ENCODE peak calls at places on chromosomes 12 and 14, in seven cellular contexts. H, D, O, V, J, L and A are unnamed samples.

GRCh38 chr14:31543969-31544799 is 17.0 kb upstream of the NUBPL start:
- DNase-seq in J (no peak), D (no peak), V (peak; percentile 32), L (peak; percentile 19), H (no peak), O (no peak), A (no peak)

GRCh38 chr12:26298785-26299621 is 103.6 kb downstream of the SSPN start:
- DNase-seq in H (peak; percentile 82), L (no peak), O (no peak), D (peak; percentile 68), V (peak; percentile 86), J (no peak), A (peak; percentile 91)

GRCh38 chr12:120352117-120352516 is 16.8 kb downstream of the MSI1 start:
- DNase-seq in D (peak; percentile 26), O (no peak), V (peak; percentile 65), J (no peak), H (peak; percentile 33), L (no peak), A (peak; percentile 62)

GRCh38 chr14:68702105-68702504 is 90.8 kb downstream of the ZFP36L1 start:
- DNase-seq in D (no peak), L (no peak), J (no peak), O (no peak), H (no peak), V (no peak), A (no peak)

GRCh38 chr14:55107766-55108554 is 21.1 kb upstream of the LGALS3 start:
- DNase-seq in O (peak; percentile 93), H (peak; percentile 95), D (peak; percentile 99), J (peak; percentile 85), V (peak; percentile 98), L (no peak), A (peak; percentile 92)

GRCh38 chr14:101065696-101066694 is 162.5 kb upstream of the RTL1 start:
- DNase-seq in O (peak; percentile 35), H (no peak), J (no peak), D (no peak), V (no peak), L (no peak), A (no peak)

GRCh38 chr12:115570271-115570777 is 707.2 kb downstream of the MED13L start:
- DNase-seq in J (no peak), D (peak; percentile 50), L (peak; percentile 53), O (no peak), H (no peak), V (peak; percentile 8), A (peak; percentile 49)

GRCh38 chr12:132466241-132467188 is 23.4 kb upstream of the FBRSL1 start:
- DNase-seq in O (peak; percentile 37), H (peak; percentile 12), V (no peak), L (no peak), D (no peak), J (no peak), A (no peak)

GRCh38 chr14:100658514-100658886 is 68.2 kb upstream of the DLK1 start:
- DNase-seq in O (peak; percentile 25), L (peak; percentile 50), V (no peak), D (no peak), H (no peak), J (no peak), A (no peak)

GRCh38 chr14:55752580-55753365 is 172.8 kb downstream of the KTN1 start:
- DNase-seq in V (peak; percentile 68), H (peak; percentile 78), O (no peak), D (peak; percentile 60), J (no peak), L (peak; percentile 64), A (peak; percentile 89)

GRCh38 chr14:53432378-53432802 is 279.3 kb upstream of the DDHD1 start:
- DNase-seq in H (peak; percentile 56), V (peak; percentile 56), L (peak; percentile 71), O (no peak), D (peak; percentile 21), J (no peak), A (peak; percentile 62)

GRCh38 chr12:47078733-47079364 is 572 bp upstream of the PCED1B start:
- DNase-seq in D (no peak), L (peak; percentile 34), O (no peak), H (peak; percentile 39), V (peak; percentile 29), J (peak; percentile 21), A (peak; percentile 58)

GRCh38 chr12:110001596-110001995 is 2.4 kb downstream of the ANKRD13A start:
- DNase-seq in V (peak; percentile 84), D (peak; percentile 70), O (no peak), J (no peak), L (no peak), H (no peak), A (peak; percentile 87)

GRCh38 chr14:103121161-103121845 is 2.0 kb upstream of the TNFAIP2 start:
- DNase-seq in L (no peak), O (peak; percentile 82), J (peak; percentile 76), H (peak; percentile 62), D (no peak), V (peak; percentile 56), A (no peak)
- TF ChIP-seq CTCF in L (no peak), O (no peak), J (no peak), H (no peak), D (no peak), V (no peak), A (no peak)

GRCh38 chr12:92627511-92627910 is 75.3 kb upstream of the PLEKHG7 start:
- DNase-seq in L (no peak), V (no peak), H (no peak), J (no peak), D (no peak), O (no peak), A (no peak)
- TF ChIP-seq CTCF in L (no peak), V (no peak), H (no peak), J (no peak), D (no peak), O (no peak), A (no peak)

DNA sequence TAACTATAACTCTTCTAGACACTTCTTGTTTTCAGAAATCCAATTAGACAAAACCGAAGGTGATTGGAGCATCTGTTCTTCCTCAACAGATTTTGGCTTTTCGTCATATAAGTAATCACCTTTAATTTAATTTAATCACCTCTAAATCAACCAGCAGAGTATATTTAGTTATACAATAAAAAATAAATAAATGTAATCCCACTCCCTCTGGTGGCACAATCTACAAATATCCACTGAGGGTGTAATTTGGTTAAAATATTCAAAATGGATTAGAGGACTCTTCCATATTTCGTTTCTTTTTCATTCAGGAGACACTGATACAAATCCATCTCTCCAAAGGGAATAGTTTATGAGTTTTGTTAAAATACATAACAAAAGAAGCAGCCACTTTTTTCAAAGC is 18.3 kb upstream of the SLC35F4 start:
- DNase-seq in O (no peak), J (no peak), H (peak; percentile 12), L (no peak), D (no peak), V (peak; percentile 32), A (no peak)
- TF ChIP-seq CTCF in O (no peak), J (no peak), H (peak; percentile 52), L (peak; percentile 29), D (no peak), V (peak; percentile 8), A (peak; percentile 7)

GRCh38 chr14:95500772-95501401 is 15.6 kb downstream of the SYNE3 start:
- DNase-seq in D (peak; percentile 91), O (no peak), J (no peak), V (peak; percentile 89), L (no peak), H (peak; percentile 79), A (peak; percentile 56)
- TF ChIP-seq CTCF in D (no peak), O (no peak), J (no peak), V (no peak), L (no peak), H (no peak), A (no peak)

GRCh38 chr12:104504151-104504550 is 47.4 kb downstream of the CHST11 start:
- DNase-seq in O (no peak), L (no peak), H (no peak), J (no peak), D (no peak), V (no peak), A (no peak)

GRCh38 chr12:104501641-104502040 is 44.9 kb downstream of the CHST11 start:
- DNase-seq in V (no peak), L (no peak), H (no peak), O (no peak), J (no peak), D (no peak), A (no peak)

GRCh38 chr12:104502662-104503061 is 45.9 kb downstream of the CHST11 start:
- DNase-seq in O (no peak), H (no peak), D (no peak), J (no peak), V (no peak), L (no peak), A (no peak)

GRCh38 chr12:104505095-104505819 is 48.5 kb downstream of the CHST11 start:
- DNase-seq in L (no peak), J (no peak), O (no peak), V (no peak), H (no peak), D (no peak), A (no peak)

GRCh38 chr12:104503191-104503590 is 46.4 kb downstream of the CHST11 start:
- DNase-seq in D (no peak), V (no peak), O (no peak), J (no peak), H (no peak), L (no peak), A (no peak)
- TF ChIP-seq CTCF in D (no peak), V (no peak), O (no peak), J (no peak), H (no peak), L (no peak), A (no peak)

DNA sequence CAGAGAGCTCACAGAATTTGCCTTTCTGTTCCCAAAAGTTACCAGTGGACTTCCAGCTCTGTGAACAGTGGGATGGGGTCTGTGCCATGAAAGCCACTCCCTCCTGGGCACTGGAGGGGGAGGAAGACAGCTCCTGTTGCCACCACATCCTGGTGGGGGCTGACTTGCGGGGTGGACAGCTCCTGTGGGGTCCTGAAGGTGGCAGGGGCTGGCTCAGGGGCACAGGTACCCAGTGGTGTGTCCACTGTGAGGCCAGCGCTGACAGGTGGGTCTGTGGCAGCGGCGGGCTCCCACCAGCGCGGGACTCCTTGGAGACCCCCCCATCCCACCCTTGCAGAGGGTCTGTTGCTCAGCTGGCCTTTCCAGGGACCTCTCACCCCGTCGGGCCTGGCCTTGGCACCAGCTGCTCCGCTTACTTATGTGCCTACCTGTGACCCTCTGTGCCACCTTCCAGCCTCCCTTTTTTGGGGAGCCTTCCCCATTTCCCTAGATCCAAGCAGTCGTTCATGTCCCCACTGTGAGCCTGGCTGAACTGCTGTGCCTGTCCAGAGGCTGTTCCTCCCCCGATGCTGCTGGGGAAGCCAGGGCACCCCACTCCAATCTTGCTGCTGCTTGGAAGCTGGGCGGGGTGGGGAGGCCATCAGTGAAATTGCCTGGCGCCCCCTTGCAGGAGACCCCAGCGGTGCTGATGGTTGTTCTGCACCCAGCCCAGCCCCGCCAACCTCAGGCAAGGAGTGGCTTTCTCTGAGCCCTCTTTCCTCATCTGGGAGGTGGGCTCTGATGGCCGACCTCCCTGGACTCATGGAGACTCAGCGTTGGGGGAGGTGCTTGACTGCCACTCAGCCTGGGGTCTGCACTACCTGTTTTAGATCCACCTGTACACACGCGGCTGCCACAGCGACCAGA is 2.2 kb downstream of the TEDC1 start:
- DNase-seq in J (peak; percentile 25), L (no peak), D (no peak), H (no peak), V (no peak), O (peak; percentile 62), A (no peak)
- TF ChIP-seq CTCF in J (no peak), L (no peak), D (no peak), H (no peak), V (no peak), O (no peak), A (no peak)